ENCODE peak calls at places on chromosomes 11 and 22, in ten cellular contexts. H is brain microvascular endothelial cell, Y is ovary, Z is left lung, A is spleen, N is left ventricle myocardium inferior, G is A549, E is heart right ventricle, B is thoracic aorta, M is suprapubic skin. I is an unnamed sample.

GRCh38 chr11:87659807-87660206 is 515.4 kb downstream of the RAB38 start:
- DNase-seq in H (no peak), Y (no peak), Z (no peak), A (no peak), N (no peak), G (no peak), E (no peak), B (no peak), M (no peak), I (no peak)

GRCh38 chr11:56700242-56700918 is 1.5 kb downstream of the OR9G1 start:
- DNase-seq in H (no peak), Y (no peak), Z (no peak), A (no peak), N (no peak), G (no peak), E (no peak), B (no peak), M (no peak), I (no peak)

GRCh38 chr22:37501610-37502341 is 15.6 kb upstream of the MFNG start:
- DNase-seq in H (peak; percentile 77), Y (peak; percentile 79), Z (no peak), A (no peak), N (peak; percentile 67), G (peak; percentile 79), E (peak; percentile 89), B (peak; percentile 21), M (no peak), I (no peak)

GRCh38 chr11:72789493-72790131 is 4.2 kb downstream of the STARD10 start:
- DNase-seq in H (peak; percentile 38), Y (no peak), Z (no peak), A (no peak), N (peak; percentile 68), G (no peak), E (peak; percentile 67), B (no peak), M (no peak), I (no peak)

GRCh38 chr11:116797816-116798215 is 6.1 kb upstream of the APOA5 start:
- DNase-seq in H (no peak), Y (no peak), Z (no peak), A (no peak), N (no peak), G (no peak), E (no peak), B (no peak), M (no peak), I (no peak)

GRCh38 chr11:124402326-124402922 is 3.6 kb upstream of the OR8B3 start:
- DNase-seq in H (peak; percentile 89), Y (no peak), Z (no peak), A (no peak), N (peak; percentile 16), G (peak; percentile 18), E (peak; percentile 67), B (peak; percentile 29), M (no peak), I (peak; percentile 2)

GRCh38 chr22:47375621-47376321 is 613.3 kb downstream of the TBC1D22A start:
- DNase-seq in H (no peak), Y (no peak), Z (peak; percentile 58), A (peak; percentile 69), N (no peak), G (no peak), E (no peak), B (no peak), M (no peak), I (no peak)

GRCh38 chr11:70306586-70307033 is 36.1 kb downstream of the PPFIA1 start:
- DNase-seq in H (no peak), Y (no peak), Z (no peak), A (no peak), N (no peak), G (no peak), E (no peak), B (no peak), M (no peak), I (no peak)

GRCh38 chr11:75537740-75538139 is 12.0 kb upstream of the GDPD5 start:
- DNase-seq in H (no peak), Y (no peak), Z (no peak), A (no peak), N (no peak), G (no peak), E (no peak), B (no peak), M (no peak), I (no peak)

GRCh38 chr11:114914231-114915005 is 236.1 kb downstream of the NXPE2 start:
- DNase-seq in H (no peak), Y (no peak), Z (no peak), A (no peak), N (no peak), G (no peak), E (no peak), B (no peak), M (no peak), I (no peak)

GRCh38 chr22:45828836-45829235 is 148.1 kb downstream of the WNT7B start:
- DNase-seq in H (no peak), Y (no peak), Z (no peak), A (no peak), N (no peak), G (no peak), E (no peak), B (no peak), M (no peak), I (no peak)

GRCh38 chr11:13669544-13670488 is 1.3 kb downstream of the FAR1 start:
- DNase-seq in H (no peak), Y (no peak), Z (no peak), A (no peak), N (no peak), G (no peak), E (no peak), B (no peak), M (no peak), I (no peak)

GRCh38 chr11:75277211-75277805 is 36.7 kb downstream of the TPBGL start:
- DNase-seq in H (no peak), Y (peak; percentile 7), Z (no peak), A (peak; percentile 57), N (no peak), G (no peak), E (no peak), B (no peak), M (peak; percentile 28), I (no peak)

GRCh38 chr11:209275-210121 is 2.0 kb downstream of the RIC8A start:
- DNase-seq in H (no peak), Y (no peak), Z (no peak), A (peak; percentile 86), N (no peak), G (peak; percentile 28), E (peak; percentile 4), B (no peak), M (peak; percentile 74), I (no peak)

GRCh38 chr11:47507016-47507631 is 45.8 kb downstream of the CELF1 start:
- DNase-seq in H (no peak), Y (no peak), Z (no peak), A (no peak), N (no peak), G (no peak), E (no peak), B (no peak), M (no peak), I (no peak)

GRCh38 chr11:71908218-71908617 is 20.2 kb downstream of the XNDC1N start:
- DNase-seq in H (no peak), Y (no peak), Z (no peak), A (no peak), N (no peak), G (no peak), E (no peak), B (no peak), M (no peak), I (no peak)

GRCh38 chr22:27906241-27906640 is 12.8 kb downstream of the PITPNB start:
- DNase-seq in H (no peak), Y (no peak), Z (no peak), A (no peak), N (no peak), G (no peak), E (no peak), B (no peak), M (no peak), I (no peak)

GRCh38 chr11:46237248-46238077 is 40.0 kb upstream of the CREB3L1 start:
- DNase-seq in H (peak; percentile 88), Y (peak; percentile 75), Z (peak; percentile 92), A (peak; percentile 91), N (peak; percentile 64), G (peak; percentile 93), E (peak; percentile 68), B (peak; percentile 46), M (peak; percentile 84), I (no peak)

GRCh38 chr11:87754685-87755084 is 420.6 kb downstream of the RAB38 start:
- DNase-seq in H (no peak), Y (no peak), Z (no peak), A (no peak), N (no peak), G (no peak), E (no peak), B (no peak), M (no peak), I (no peak)

GRCh38 chr11:8777907-8778767 is 95.5 kb downstream of the RPL27A start:
- DNase-seq in H (no peak), Y (peak; percentile 78), Z (no peak), A (no peak), N (peak; percentile 69), G (no peak), E (peak; percentile 71), B (peak; percentile 53), M (no peak), I (peak; percentile 40)
- H3K27ac ChIP-seq in H (no peak overlapping the region), Y (no peak overlapping the region), Z (peak overlapping the region; percentile 56), A (peak overlapping the region; percentile 81), N (peak overlapping the region; percentile 87), G (no peak overlapping the region), E (peak overlapping the region; percentile 72), B (peak overlapping the region; percentile 92), M (peak overlapping the region; percentile 43), I (no peak overlapping the region)

GRCh38 chr11:35968386-35969088 is 24.7 kb downstream of the LDLRAD3 start:
- DNase-seq in H (no peak), Y (no peak), Z (no peak), A (no peak), N (no peak), G (no peak), E (no peak), B (no peak), M (no peak), I (no peak)
- H3K27ac ChIP-seq in H (no peak overlapping the region), Y (no peak overlapping the region), Z (no peak overlapping the region), A (no peak overlapping the region), N (no peak overlapping the region), G (no peak overlapping the region), E (no peak overlapping the region), B (no peak overlapping the region), M (no peak overlapping the region), I (no peak overlapping the region)

GRCh38 chr22:39563571-39564428 is 6.8 kb upstream of the CACNA1I start:
- DNase-seq in H (no peak), Y (no peak), Z (no peak), A (no peak), N (no peak), G (no peak), E (no peak), B (no peak), M (no peak), I (no peak)
- H3K27ac ChIP-seq in H (no peak overlapping the region), Y (no peak overlapping the region), Z (no peak overlapping the region), A (no peak overlapping the region), N (no peak overlapping the region), G (no peak overlapping the region), E (no peak overlapping the region), B (no peak overlapping the region), M (no peak overlapping the region), I (no peak overlapping the region)

DNA sequence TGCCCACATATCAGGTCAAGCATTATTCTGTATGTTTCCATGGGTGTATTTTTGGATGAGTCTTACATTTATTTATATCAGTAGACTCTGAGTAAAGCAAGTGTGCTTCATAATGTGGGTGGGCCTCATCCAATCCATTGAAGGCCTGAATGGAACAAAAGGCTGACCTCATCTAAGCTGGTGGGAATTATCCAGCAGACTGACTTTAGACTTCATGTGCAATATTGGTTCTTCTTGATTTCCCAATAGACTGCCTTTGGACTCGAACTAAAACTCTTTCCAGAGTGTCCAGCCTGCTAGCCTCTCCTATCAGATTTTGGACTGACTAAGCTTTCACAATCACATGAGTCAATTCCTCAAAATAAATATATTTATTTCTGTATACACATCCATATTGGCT is 116.2 kb downstream of the KIF18A start:
- DNase-seq in H (no peak), Y (no peak), Z (no peak), A (no peak), N (no peak), G (no peak), E (no peak), B (no peak), M (no peak), I (no peak)
- H3K27ac ChIP-seq in H (no peak overlapping the region), Y (no peak overlapping the region), Z (no peak overlapping the region), A (no peak overlapping the region), N (no peak overlapping the region), G (no peak overlapping the region), E (no peak overlapping the region), B (no peak overlapping the region), M (no peak overlapping the region), I (no peak overlapping the region)